ENCODE peak calls at places on chromosomes 16 and 17, in ten cellular contexts. X, U, O, I, P, L, T, F, K and J are unnamed samples.

GRCh38 chr17:45828171-45829133 is 16.2 kb upstream of the SPPL2C start:
- DNase-seq in K (no peak), O (no peak), I (no peak), L (no peak), P (no peak), T (no peak), F (peak; percentile 77), X (no peak), U (no peak), J (no peak)

GRCh38 chr17:60622961-60623360 is 23.0 kb downstream of the PPM1D start:
- DNase-seq in L (no peak), X (no peak), O (no peak), F (no peak), K (no peak), T (no peak), P (no peak), I (no peak), U (no peak), J (no peak)

GRCh38 chr16:88558457-88559442 is 11.5 kb upstream of the ZC3H18 start:
- DNase-seq in O (peak; percentile 95), F (no peak), X (peak; percentile 65), U (peak; percentile 88), K (no peak), I (no peak), P (peak; percentile 88), T (peak; percentile 55), L (no peak), J (peak; percentile 90)

GRCh38 chr17:360141-360705 is 7.6 kb upstream of the RPH3AL start:
- DNase-seq in O (no peak), U (no peak), F (no peak), P (no peak), K (no peak), X (no peak), I (no peak), T (no peak), L (no peak), J (no peak)

GRCh38 chr16:58499615-58500328 is at the start of gene NDRG4:
- DNase-seq in P (peak; percentile 92), I (peak; percentile 67), F (peak; percentile 82), T (peak; percentile 77), O (no peak), K (no peak), X (peak; percentile 97), U (peak; percentile 79), L (peak; percentile 30), J (no peak)

GRCh38 chr16:728131-728889 is 1.4 kb downstream of the HAGHL start:
- DNase-seq in K (peak; percentile 71), P (peak; percentile 82), O (peak; percentile 81), X (peak; percentile 90), F (peak; percentile 95), U (peak; percentile 61), L (peak; percentile 50), T (peak; percentile 32), I (peak; percentile 66), J (peak; percentile 78)

GRCh38 chr16:80440691-80441090 is 100.1 kb upstream of the DYNLRB2 start:
- DNase-seq in O (no peak), P (no peak), K (no peak), T (no peak), F (no peak), I (no peak), U (no peak), L (no peak), X (no peak), J (no peak)

GRCh38 chr17:81710514-81711308 is 1.4 kb upstream of the SLC25A10 start:
- DNase-seq in K (no peak), U (no peak), L (no peak), O (no peak), F (no peak), I (no peak), T (no peak), P (peak; percentile 33), X (peak; percentile 32), J (peak; percentile 50)

GRCh38 chr17:20033410-20033809 is 24.3 kb downstream of the SPECC1 start:
- DNase-seq in U (no peak), I (no peak), P (no peak), T (no peak), L (no peak), K (no peak), X (no peak), F (no peak), O (no peak), J (no peak)

GRCh38 chr16:11671271-11671670 is 3.0 kb downstream of the SNN start:
- DNase-seq in I (no peak), X (no peak), O (no peak), K (no peak), T (no peak), P (no peak), U (no peak), F (no peak), L (no peak), J (no peak)

GRCh38 chr16:25065899-25066298 is 45.6 kb upstream of the LCMT1 start:
- DNase-seq in F (no peak), U (no peak), T (no peak), I (no peak), L (no peak), X (no peak), O (peak; percentile 37), P (no peak), K (no peak), J (no peak)

GRCh38 chr17:80474231-80474932 is 2.0 kb downstream of the NPTX1 start:
- DNase-seq in L (no peak), K (peak; percentile 79), U (no peak), P (peak; percentile 21), T (peak; percentile 41), I (peak; percentile 25), X (peak; percentile 59), O (no peak), F (peak; percentile 63), J (no peak)

GRCh38 chr17:63476494-63476856 is 386 bp upstream of the ACE start:
- DNase-seq in X (peak; percentile 47), P (peak; percentile 38), K (no peak), I (no peak), L (no peak), F (no peak), T (peak; percentile 35), O (peak; percentile 66), U (peak; percentile 33), J (no peak)

GRCh38 chr17:27241346-27241946 is 52.5 kb upstream of the WSB1 start:
- DNase-seq in O (no peak), L (no peak), K (peak; percentile 62), T (no peak), P (peak; percentile 48), X (peak; percentile 63), I (no peak), U (no peak), F (peak; percentile 30), J (no peak)

GRCh38 chr16:2524339-2524938 is 4.3 kb downstream of the AMDHD2 start:
- DNase-seq in U (no peak), T (no peak), O (peak; percentile 76), P (no peak), I (no peak), F (no peak), K (no peak), X (no peak), L (no peak), J (peak; percentile 2)

GRCh38 chr17:59810894-59811153 is 81.9 kb downstream of the TUBD1 start:
- DNase-seq in U (no peak), K (no peak), I (no peak), O (no peak), L (no peak), P (no peak), F (no peak), X (peak; percentile 76), T (no peak), J (no peak)

GRCh38 chr16:85557976-85558589 is 55.0 kb upstream of the GSE1 start:
- DNase-seq in U (peak; percentile 20), P (no peak), K (peak; percentile 96), O (peak; percentile 49), L (no peak), T (peak; percentile 84), I (no peak), F (no peak), X (peak; percentile 29), J (no peak)

GRCh38 chr16:22739077-22739476 is 74.9 kb upstream of the HS3ST2 start:
- DNase-seq in L (no peak), P (no peak), U (no peak), O (no peak), X (no peak), T (no peak), F (no peak), I (no peak), K (no peak), J (no peak)

GRCh38 chr16:11047939-11048500 is 103.7 kb downstream of the CLEC16A start:
- DNase-seq in F (no peak), T (no peak), I (no peak), U (no peak), O (no peak), L (no peak), P (no peak), K (no peak), X (no peak), J (no peak)